ENCODE peak calls at places on chromosomes 11 and 22, in six cellular contexts. O, R, X, I, U and E are unnamed samples.

GRCh38 chr11:2319791-2320481 is 18.1 kb downstream of the TSPAN32 start:
- DNase-seq in O (peak), R (no peak), X (no peak), I (no peak), U (no peak), E (no peak)

GRCh38 chr11:109405671-109406070 is 16.3 kb upstream of the C11orf87 start:
- DNase-seq in O (no peak), R (peak), X (no peak), I (no peak), U (no peak), E (no peak)

GRCh38 chr22:49657275-49657973 is 170.2 kb downstream of the BRD1 start:
- DNase-seq in O (peak), R (no peak), X (peak), I (no peak), U (no peak), E (no peak)

GRCh38 chr11:42974510-42974909 is 337.3 kb upstream of the API5 start:
- DNase-seq in O (no peak), R (no peak), X (no peak), I (no peak), U (no peak), E (no peak)

GRCh38 chr11:126282742-126283591 is at the start of gene TIRAP:
- DNase-seq in O (peak), R (no peak), X (peak), I (peak), U (peak), E (peak)

GRCh38 chr22:27992294-27993165 is 73.5 kb upstream of the PITPNB start:
- DNase-seq in O (peak), R (no peak), X (no peak), I (no peak), U (no peak), E (no peak)

GRCh38 chr11:73376803-73377629 is 817 bp downstream of the RELT start:
- DNase-seq in O (peak), R (peak), X (peak), I (peak), U (peak), E (peak)

GRCh38 chr22:30325065-30325720 is 1.5 kb downstream of the TBC1D10A start:
- DNase-seq in O (peak), R (peak), X (no peak), I (no peak), U (no peak), E (no peak)

GRCh38 chr11:100585728-100586127 is 101.4 kb upstream of the ARHGAP42 start:
- DNase-seq in O (no peak), R (no peak), X (no peak), I (no peak), U (no peak), E (no peak)

GRCh38 chr11:83241291-83241946 is 44.7 kb downstream of the CCDC90B start:
- DNase-seq in O (no peak), R (peak), X (no peak), I (peak), U (peak), E (peak)

GRCh38 chr11:44589301-44589700 is 23.8 kb downstream of the CD82 start:
- DNase-seq in O (no peak), R (no peak), X (no peak), I (no peak), U (no peak), E (no peak)

GRCh38 chr11:62546244-62546936 is at the start of gene AHNAK:
- DNase-seq in O (peak), R (peak), X (peak), I (peak), U (peak), E (peak)

GRCh38 chr11:68843703-68844312 is 2.1 kb upstream of the CPT1A start:
- DNase-seq in O (peak), R (no peak), X (peak), I (peak), U (no peak), E (peak)

GRCh38 chr11:109849946-109850345 is 243.2 kb upstream of the ZC3H12C start:
- DNase-seq in O (no peak), R (no peak), X (no peak), I (no peak), U (peak), E (no peak)

GRCh38 chr11:102581091-102581490 is 44.0 kb downstream of the MMP20 start:
- DNase-seq in O (no peak), R (no peak), X (no peak), I (no peak), U (no peak), E (no peak)

GRCh38 chr22:48651981-48652538 is 1175.6 kb downstream of the BRD1 start:
- DNase-seq in O (no peak), R (no peak), X (no peak), I (no peak), U (no peak), E (no peak)
- H3K4me3 ChIP-seq in O (no peak), R (no peak), X (no peak), I (no peak), U (no peak), E (no peak)

GRCh38 chr22:24952837-24953293 is 349 bp downstream of the KIAA1671 start:
- DNase-seq in O (peak), R (peak), X (no peak), I (no peak), U (peak), E (peak)

GRCh38 chr22:24948356-24949202 is 2.1 kb upstream of the LHFPL7 start:
- DNase-seq in O (no peak), R (no peak), X (no peak), I (peak), U (no peak), E (no peak)

GRCh38 chr22:24951942-24952836 is at the start of gene KIAA1671:
- DNase-seq in O (peak), R (peak), X (peak), I (peak), U (peak), E (peak)

GRCh38 chr22:24947881-24948280 is 1.4 kb upstream of the LHFPL7 start:
- DNase-seq in O (no peak), R (no peak), X (no peak), I (no peak), U (no peak), E (no peak)

GRCh38 chr22:24950272-24950902 is 2.1 kb upstream of the KIAA1671 start:
- DNase-seq in O (no peak), R (peak), X (no peak), I (no peak), U (no peak), E (peak)
- H3K4me3 ChIP-seq in O (no peak), R (no peak), X (no peak), I (no peak), U (peak), E (peak)

GRCh38 chr11:19951558-19952083 is 208.7 kb downstream of the DBX1 start:
- DNase-seq in O (no peak), R (peak), X (no peak), I (no peak), U (no peak), E (no peak)
- H3K4me3 ChIP-seq in O (no peak), R (no peak), X (no peak), I (no peak), U (peak), E (peak)

DNA sequence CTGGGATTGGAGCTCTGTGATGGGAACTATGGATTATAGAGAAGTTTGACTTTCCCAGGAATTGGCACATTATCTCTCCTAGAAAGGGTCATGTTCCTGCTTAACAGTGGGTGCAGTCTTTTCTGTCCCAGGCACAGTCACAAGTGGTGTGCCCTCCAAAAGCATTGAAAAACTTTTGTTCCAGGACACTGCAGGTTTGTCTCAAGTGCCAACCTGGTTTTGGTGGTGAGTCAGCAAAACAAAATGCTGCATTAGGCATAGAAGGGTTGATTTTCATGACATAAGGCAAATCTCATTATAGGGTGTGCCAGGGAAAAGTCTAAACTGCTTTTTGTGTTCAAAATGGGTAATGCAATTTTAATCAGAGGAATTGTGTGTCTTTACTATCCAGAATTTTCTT is 4.9 kb downstream of the HTATIP2 start:
- DNase-seq in O (no peak), R (peak), X (no peak), I (no peak), U (no peak), E (no peak)
- H3K4me3 ChIP-seq in O (no peak), R (no peak), X (no peak), I (no peak), U (no peak), E (no peak)

GRCh38 chr11:34255101-34255500 is 102.7 kb downstream of the ABTB2 start:
- DNase-seq in O (no peak), R (no peak), X (no peak), I (no peak), U (no peak), E (no peak)
- H3K4me3 ChIP-seq in O (no peak), R (no peak), X (no peak), I (no peak), U (no peak), E (no peak)

GRCh38 chr22:38455063-38455529 is at the start of gene KCNJ4:
- DNase-seq in O (no peak), R (no peak), X (no peak), I (no peak), U (no peak), E (no peak)
- H3K4me3 ChIP-seq in O (peak), R (peak), X (peak), I (no peak), U (peak), E (peak)

DNA sequence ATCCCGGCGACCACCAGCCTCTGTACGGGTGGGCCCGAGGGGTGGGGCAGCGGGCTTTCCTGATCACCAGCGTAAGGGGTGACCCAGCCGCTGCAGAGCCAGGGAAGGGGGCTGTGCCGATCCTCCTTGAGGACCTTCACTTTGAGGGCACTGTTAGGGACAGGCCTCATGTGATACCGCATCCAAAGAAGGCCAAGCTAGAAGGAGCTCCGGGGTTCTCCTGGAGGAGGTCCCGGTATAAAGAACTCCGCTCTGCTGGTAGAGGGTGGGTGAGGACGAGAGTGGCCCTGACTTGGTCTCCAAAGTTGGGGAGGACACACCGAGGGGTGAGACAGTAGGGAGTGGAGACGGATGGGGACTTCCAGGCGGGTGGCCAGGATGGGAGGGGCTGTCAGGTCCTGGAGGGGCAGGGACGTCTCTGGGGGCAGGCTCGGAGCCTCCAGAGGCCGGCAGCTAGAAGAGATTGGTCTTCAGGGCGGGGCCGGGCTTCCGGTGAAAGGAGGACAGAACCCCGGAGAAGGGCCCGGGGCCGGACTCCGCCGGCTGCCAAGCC is 4.6 kb downstream of the PHOX2A start:
- DNase-seq in O (peak), R (no peak), X (no peak), I (peak), U (peak), E (no peak)
- H3K4me3 ChIP-seq in O (peak), R (peak), X (no peak), I (no peak), U (peak), E (peak)

GRCh38 chr11:46914363-46914762 is 4.0 kb downstream of the LRP4 start:
- DNase-seq in O (no peak), R (peak), X (no peak), I (no peak), U (peak), E (no peak)

GRCh38 chr11:46916251-46916650 is 2.1 kb downstream of the LRP4 start:
- DNase-seq in O (no peak), R (no peak), X (no peak), I (no peak), U (no peak), E (no peak)

GRCh38 chr11:46912526-46913150 is 5.7 kb downstream of the LRP4 start:
- DNase-seq in O (no peak), R (peak), X (no peak), I (no peak), U (no peak), E (no peak)

GRCh38 chr11:46914910-46915309 is 3.4 kb downstream of the LRP4 start:
- DNase-seq in O (no peak), R (no peak), X (no peak), I (no peak), U (no peak), E (no peak)

GRCh38 chr11:46913484-46913883 is 4.9 kb downstream of the LRP4 start:
- DNase-seq in O (no peak), R (no peak), X (no peak), I (no peak), U (no peak), E (no peak)
- H3K4me3 ChIP-seq in O (no peak), R (no peak), X (no peak), I (no peak), U (no peak), E (no peak)